ENCODE peak calls at places on chromosomes 1 and 21, in six cellular contexts. A is AG08395; P is D341Med; B is mesothelial cell of epicardium; J is midbrain; S is activated CD8-positive, alpha-beta T cell treated with anti-CD3 and anti-CD28 coated beads for 36 hours. V is an unnamed sample.

GRCh38 chr1:226526801-226527595 is 21.6 kb upstream of the STUM start:
- DNase-seq in A (no peak), P (no peak), B (no peak), J (no peak), S (no peak), V (peak)

GRCh38 chr21:39434950-39435349 is 10.6 kb downstream of the LCA5L start:
- DNase-seq in A (no peak), P (no peak), B (no peak), J (no peak), S (no peak), V (no peak)

GRCh38 chr1:230140221-230141001 is 73.4 kb downstream of the GALNT2 start:
- DNase-seq in A (no peak), P (no peak), B (no peak), J (no peak), S (no peak), V (no peak)

GRCh38 chr1:117573386-117574040 is 32.3 kb upstream of the TENT5C start:
- DNase-seq in A (no peak), P (no peak), B (peak), J (no peak), S (peak), V (no peak)

GRCh38 chr1:3032371-3032862 is 11.2 kb downstream of the ACTRT2 start:
- DNase-seq in A (no peak), P (no peak), B (peak), J (no peak), S (no peak), V (no peak)

GRCh38 chr1:30377230-30378022 is 346.0 kb downstream of the MATN1 start:
- DNase-seq in A (no peak), P (no peak), B (no peak), J (no peak), S (no peak), V (no peak)

GRCh38 chr1:208060495-208060894 is 149.6 kb upstream of the CD34 start:
- DNase-seq in A (no peak), P (no peak), B (no peak), J (no peak), S (no peak), V (no peak)

GRCh38 chr1:184002071-184002470 is 35.5 kb downstream of the COLGALT2 start:
- DNase-seq in A (peak), P (no peak), B (no peak), J (peak), S (no peak), V (no peak)

GRCh38 chr1:24970399-24970753 is 40.3 kb upstream of the RUNX3 start:
- DNase-seq in A (peak), P (no peak), B (no peak), J (no peak), S (peak), V (no peak)

GRCh38 chr1:78718566-78718965 is 68.9 kb downstream of the IFI44 start:
- DNase-seq in A (no peak), P (no peak), B (no peak), J (no peak), S (no peak), V (no peak)

GRCh38 chr1:157119008-157119407 is 19.2 kb downstream of the ETV3 start:
- DNase-seq in A (no peak), P (no peak), B (no peak), J (no peak), S (no peak), V (no peak)

GRCh38 chr1:86429830-86430229 is 5.9 kb downstream of the CLCA2 start:
- DNase-seq in A (peak), P (no peak), B (no peak), J (no peak), S (peak), V (peak)

GRCh38 chr1:7373936-7374760 is 396.9 kb upstream of the VAMP3 start:
- DNase-seq in A (no peak), P (no peak), B (peak), J (peak), S (no peak), V (no peak)

GRCh38 chr1:225888898-225889690 is at the start of gene LEFTY1:
- DNase-seq in A (no peak), P (no peak), B (no peak), J (no peak), S (no peak), V (no peak)

GRCh38 chr1:6785721-6786505 is 659 bp downstream of the CAMTA1 start:
- DNase-seq in A (peak), P (peak), B (peak), J (peak), S (peak), V (peak)

GRCh38 chr1:16111771-16112557 is 38.5 kb upstream of the FAM131C start:
- DNase-seq in A (peak), P (no peak), B (no peak), J (no peak), S (no peak), V (no peak)

GRCh38 chr1:31548899-31549806 is 27.2 kb upstream of the TINAGL1 start:
- DNase-seq in A (peak), P (peak), B (peak), J (peak), S (peak), V (peak)

GRCh38 chr1:42735477-42736105 is 4.4 kb downstream of the CLDN19 start:
- DNase-seq in A (no peak), P (peak), B (no peak), J (no peak), S (no peak), V (no peak)

GRCh38 chr1:6282577-6283270 is 21.8 kb upstream of the GPR153 start:
- DNase-seq in A (no peak), P (no peak), B (no peak), J (no peak), S (no peak), V (no peak)